ENCODE peak calls at places on chromosome 5, in five cellular contexts. I is NAMALWA, M is T-helper 22 cell, B is RWPE1, F is right lobe of liver. V is an unnamed sample.

GRCh38 chr5:149345892-149346222 is 558 bp downstream of the GRPEL2 start:
- DNase-seq in I (peak), M (no peak), B (peak), F (no peak), V (no peak)

GRCh38 chr5:158599132-158599531 is 500.6 kb downstream of the EBF1 start:
- DNase-seq in I (peak), M (no peak), B (no peak), F (no peak), V (no peak)

GRCh38 chr5:64594601-64595518 is 89.0 kb downstream of the RGS7BP start:
- DNase-seq in I (peak), M (no peak), B (peak), F (no peak), V (peak)

GRCh38 chr5:130278136-130278535 is 373.9 kb downstream of the CHSY3 start:
- DNase-seq in I (no peak), M (no peak), B (no peak), F (peak), V (no peak)

GRCh38 chr5:643351-643801 is 31.2 kb downstream of the CEP72 start:
- DNase-seq in I (no peak), M (no peak), B (no peak), F (no peak), V (no peak)

GRCh38 chr5:67073045-67073444 is 123.6 kb downstream of the CD180 start:
- DNase-seq in I (no peak), M (no peak), B (no peak), F (no peak), V (no peak)

GRCh38 chr5:177288191-177288590 is 15.3 kb downstream of the RAB24 start:
- DNase-seq in I (no peak), M (no peak), B (no peak), F (no peak), V (no peak)

GRCh38 chr5:154967419-154968024 is 26.6 kb downstream of the MRPL22 start:
- DNase-seq in I (peak), M (no peak), B (peak), F (no peak), V (peak)

GRCh38 chr5:30502277-30502676 is 691.2 kb upstream of the CDH6 start:
- DNase-seq in I (no peak), M (no peak), B (peak), F (no peak), V (no peak)

GRCh38 chr5:142754031-142754430 is 16.1 kb upstream of the ARHGAP26 start:
- DNase-seq in I (no peak), M (no peak), B (no peak), F (no peak), V (no peak)

GRCh38 chr5:56409331-56410190 is 176.4 kb upstream of the ANKRD55 start:
- DNase-seq in I (no peak), M (no peak), B (peak), F (no peak), V (peak)

GRCh38 chr5:140084466-140084865 is 29.4 kb upstream of the PURA start:
- DNase-seq in I (no peak), M (no peak), B (no peak), F (no peak), V (peak)

GRCh38 chr5:137395011-137395755 is 103.9 kb downstream of the SPOCK1 start:
- DNase-seq in I (no peak), M (no peak), B (peak), F (no peak), V (peak)

GRCh38 chr5:73759771-73760170 is 133.8 kb downstream of the ARHGEF28 start:
- DNase-seq in I (no peak), M (no peak), B (no peak), F (no peak), V (no peak)

GRCh38 chr5:134083517-134083916 is 31.0 kb upstream of the TCF7 start:
- DNase-seq in I (no peak), M (no peak), B (no peak), F (no peak), V (no peak)

GRCh38 chr5:170596482-170596881 is 92.7 kb downstream of the KCNIP1 start:
- DNase-seq in I (no peak), M (no peak), B (no peak), F (no peak), V (no peak)

GRCh38 chr5:176664886-176665285 is 17.6 kb downstream of the TSPAN17 start:
- DNase-seq in I (no peak), M (no peak), B (no peak), F (peak), V (no peak)

GRCh38 chr5:145478651-145479050 is 356.5 kb downstream of the PRELID2 start:
- DNase-seq in I (no peak), M (no peak), B (no peak), F (no peak), V (no peak)

GRCh38 chr5:54944364-54944763 is 41.0 kb downstream of the ESM1 start:
- DNase-seq in I (peak), M (peak), B (peak), F (no peak), V (peak)

GRCh38 chr5:116492776-116493175 is 81.8 kb downstream of the SEMA6A start:
- DNase-seq in I (no peak), M (no peak), B (peak), F (no peak), V (no peak)

GRCh38 chr5:124264499-124264898 is 481.9 kb downstream of the ZNF608 start:
- DNase-seq in I (no peak), M (no peak), B (no peak), F (no peak), V (no peak)

GRCh38 chr5:165138261-165138660 is 1632.8 kb downstream of the MAT2B start:
- DNase-seq in I (no peak), M (no peak), B (no peak), F (no peak), V (no peak)

GRCh38 chr5:163473613-163474243 is 13.3 kb downstream of the HMMR start:
- DNase-seq in I (no peak), M (no peak), B (peak), F (no peak), V (no peak)

GRCh38 chr5:90982576-90982975 is 400.5 kb downstream of the ARRDC3 start:
- DNase-seq in I (no peak), M (no peak), B (no peak), F (no peak), V (no peak)

GRCh38 chr5:162248107-162248713 is 180.6 kb downstream of the GABRG2 start:
- DNase-seq in I (peak), M (no peak), B (peak), F (no peak), V (no peak)

V was measured in Ammon's horn.